ENCODE peak calls at places on chromosomes 1 and 21, in four cellular contexts. One of them, this sample, is unnamed.

GRCh38 chr1:150281221-150281757 is 1.1 kb upstream of the CIART start:
- DNase-seq in spleen: peak
- DNase-seq in ovary: peak
- DNase-seq in sigmoid colon: peak
- DNase-seq in this sample: peak

GRCh38 chr1:171727778-171728177 is 14.1 kb downstream of the VAMP4 start:
- DNase-seq in spleen: no peak
- DNase-seq in ovary: no peak
- DNase-seq in sigmoid colon: no peak
- DNase-seq in this sample: no peak

GRCh38 chr1:202576816-202577215 is 133.4 kb downstream of the SYT2 start:
- DNase-seq in spleen: no peak
- DNase-seq in ovary: no peak
- DNase-seq in sigmoid colon: no peak
- DNase-seq in this sample: no peak

GRCh38 chr1:214318356-214318755 is 37.4 kb downstream of the SMYD2 start:
- DNase-seq in spleen: no peak
- DNase-seq in ovary: no peak
- DNase-seq in sigmoid colon: no peak
- DNase-seq in this sample: no peak

GRCh38 chr1:196678510-196678884 is 26.7 kb downstream of the CFH start:
- DNase-seq in spleen: no peak
- DNase-seq in ovary: no peak
- DNase-seq in sigmoid colon: no peak
- DNase-seq in this sample: no peak

GRCh38 chr21:31294691-31295090 is 49.4 kb downstream of the TIAM1 start:
- DNase-seq in spleen: no peak
- DNase-seq in ovary: no peak
- DNase-seq in sigmoid colon: no peak
- DNase-seq in this sample: no peak

GRCh38 chr1:246043556-246043955 is 463.5 kb downstream of the SMYD3 start:
- DNase-seq in spleen: no peak
- DNase-seq in ovary: no peak
- DNase-seq in sigmoid colon: no peak
- DNase-seq in this sample: no peak

GRCh38 chr1:12087797-12088314 is 24.8 kb downstream of the TNFRSF8 start:
- DNase-seq in spleen: no peak
- DNase-seq in ovary: no peak
- DNase-seq in sigmoid colon: no peak
- DNase-seq in this sample: no peak

GRCh38 chr1:152048641-152048970 is 11.8 kb upstream of the S100A11 start:
- DNase-seq in spleen: no peak
- DNase-seq in ovary: no peak
- DNase-seq in sigmoid colon: no peak
- DNase-seq in this sample: no peak

GRCh38 chr1:103256490-103256889 is 148.2 kb upstream of the COL11A1 start:
- DNase-seq in spleen: no peak
- DNase-seq in ovary: no peak
- DNase-seq in sigmoid colon: no peak
- DNase-seq in this sample: no peak

GRCh38 chr1:92376345-92376744 is 77.5 kb downstream of the RPAP2 start:
- DNase-seq in spleen: no peak
- DNase-seq in ovary: no peak
- DNase-seq in sigmoid colon: no peak
- DNase-seq in this sample: no peak

GRCh38 chr1:159071970-159072582 is 4.5 kb downstream of the AIM2 start:
- DNase-seq in spleen: no peak
- DNase-seq in ovary: no peak
- DNase-seq in sigmoid colon: no peak
- DNase-seq in this sample: no peak

GRCh38 chr1:208181259-208181816 is 62.8 kb downstream of the PLXNA2 start:
- DNase-seq in spleen: no peak
- DNase-seq in ovary: no peak
- DNase-seq in sigmoid colon: no peak
- DNase-seq in this sample: no peak

GRCh38 chr1:4494558-4494957 is 159.9 kb upstream of the AJAP1 start:
- DNase-seq in spleen: no peak
- DNase-seq in ovary: no peak
- DNase-seq in sigmoid colon: peak
- DNase-seq in this sample: no peak

GRCh38 chr1:150558328-150558727 is 9.1 kb downstream of the ADAMTSL4 start:
- DNase-seq in spleen: peak
- DNase-seq in ovary: peak
- DNase-seq in sigmoid colon: no peak
- DNase-seq in this sample: no peak

GRCh38 chr1:53430779-53431178 is 28.4 kb upstream of the DMRTB1 start:
- DNase-seq in spleen: no peak
- DNase-seq in ovary: no peak
- DNase-seq in sigmoid colon: no peak
- DNase-seq in this sample: no peak

GRCh38 chr21:34074283-34075098 is 1.1 kb downstream of the MRPS6 start:
- DNase-seq in spleen: no peak
- DNase-seq in ovary: no peak
- DNase-seq in sigmoid colon: no peak
- DNase-seq in this sample: no peak

GRCh38 chr1:18540136-18540765 is 59.5 kb downstream of the KLHDC7A start:
- DNase-seq in spleen: no peak
- DNase-seq in ovary: no peak
- DNase-seq in sigmoid colon: no peak
- DNase-seq in this sample: no peak

GRCh38 chr1:96674909-96675308 is 46.7 kb upstream of the PTBP2 start:
- DNase-seq in spleen: no peak
- DNase-seq in ovary: no peak
- DNase-seq in sigmoid colon: no peak
- DNase-seq in this sample: no peak

GRCh38 chr21:41847066-41847804 is 31.9 kb downstream of the PRDM15 start:
- DNase-seq in spleen: peak
- DNase-seq in ovary: no peak
- DNase-seq in sigmoid colon: peak
- DNase-seq in this sample: no peak

GRCh38 chr1:49171941-49172593 is 395.4 kb upstream of the BEND5 start:
- DNase-seq in spleen: no peak
- DNase-seq in ovary: no peak
- DNase-seq in sigmoid colon: no peak
- DNase-seq in this sample: no peak

GRCh38 chr1:155254228-155254713 is 1.0 kb downstream of the ENTREP3 start:
- DNase-seq in spleen: no peak
- DNase-seq in ovary: peak
- DNase-seq in sigmoid colon: no peak
- DNase-seq in this sample: no peak

GRCh38 chr1:241531195-241532172 is 694 bp upstream of the KMO start:
- DNase-seq in spleen: no peak
- DNase-seq in ovary: no peak
- DNase-seq in sigmoid colon: no peak
- DNase-seq in this sample: no peak

GRCh38 chr1:164774819-164775654 is 216.1 kb downstream of the PBX1 start:
- DNase-seq in spleen: no peak
- DNase-seq in ovary: no peak
- DNase-seq in sigmoid colon: no peak
- DNase-seq in this sample: no peak

GRCh38 chr1:35173516-35174224 is 19.3 kb downstream of the SFPQ start:
- DNase-seq in spleen: no peak
- DNase-seq in ovary: no peak
- DNase-seq in sigmoid colon: no peak
- DNase-seq in this sample: no peak

GRCh38 chr1:202004711-202005110 is 5.7 kb upstream of the ELF3 start:
- DNase-seq in spleen: peak
- DNase-seq in ovary: no peak
- DNase-seq in sigmoid colon: no peak
- DNase-seq in this sample: no peak

GRCh38 chr1:5156416-5156815 is 502.0 kb downstream of the AJAP1 start:
- DNase-seq in spleen: no peak
- DNase-seq in ovary: no peak
- DNase-seq in sigmoid colon: no peak
- DNase-seq in this sample: no peak

GRCh38 chr1:181135462-181135781 is 46.9 kb downstream of the IER5 start:
- DNase-seq in spleen: no peak
- DNase-seq in ovary: no peak
- DNase-seq in sigmoid colon: no peak
- DNase-seq in this sample: no peak

GRCh38 chr1:35660581-35661473 is 19.5 kb upstream of the PSMB2 start:
- DNase-seq in spleen: no peak
- DNase-seq in ovary: peak
- DNase-seq in sigmoid colon: no peak
- DNase-seq in this sample: peak

GRCh38 chr1:40477680-40478057 is 579 bp downstream of the ZFP69 start:
- DNase-seq in spleen: peak
- DNase-seq in ovary: no peak
- DNase-seq in sigmoid colon: no peak
- DNase-seq in this sample: no peak

GRCh38 chr1:41498809-41499208 is 14.3 kb upstream of the EDN2 start:
- DNase-seq in spleen: no peak
- DNase-seq in ovary: peak
- DNase-seq in sigmoid colon: no peak
- DNase-seq in this sample: peak
- TF ChIP-seq POLR2A in spleen: no peak
- TF ChIP-seq POLR2A in ovary: no peak
- TF ChIP-seq POLR2A in sigmoid colon: no peak
- TF ChIP-seq POLR2A in this sample: no peak

DNA sequence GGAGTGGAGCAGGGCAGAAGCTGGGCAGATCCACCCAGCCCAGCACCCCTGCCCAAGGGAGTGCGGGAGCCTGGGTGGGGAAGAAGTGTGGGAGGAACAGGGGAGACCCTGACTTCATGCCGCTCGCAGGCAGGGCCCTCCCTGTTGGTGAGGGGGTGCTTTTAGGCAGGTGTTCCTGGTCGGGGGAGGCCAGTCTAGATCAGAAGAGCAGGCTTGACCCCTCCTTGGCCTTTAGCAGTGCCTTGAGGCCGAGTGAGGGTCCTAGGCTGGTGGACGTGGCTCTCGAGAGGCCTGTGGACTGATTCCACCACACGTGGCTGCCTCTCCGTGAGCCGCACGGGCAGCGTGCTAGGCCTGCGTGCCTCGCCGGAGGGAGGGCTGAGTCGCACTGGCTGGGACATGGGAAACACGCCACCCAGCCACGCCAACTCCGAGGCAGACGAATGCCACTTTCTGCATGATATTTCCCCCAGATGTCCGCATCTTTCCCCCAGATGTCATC is 19.4 kb upstream of the COL18A1 start:
- DNase-seq in spleen: peak
- DNase-seq in ovary: peak
- DNase-seq in sigmoid colon: peak
- DNase-seq in this sample: peak
- H3K4me3 ChIP-seq in spleen: no peak
- H3K4me3 ChIP-seq in ovary: no peak
- H3K4me3 ChIP-seq in sigmoid colon: no peak
- H3K4me3 ChIP-seq in this sample: no peak

DNA sequence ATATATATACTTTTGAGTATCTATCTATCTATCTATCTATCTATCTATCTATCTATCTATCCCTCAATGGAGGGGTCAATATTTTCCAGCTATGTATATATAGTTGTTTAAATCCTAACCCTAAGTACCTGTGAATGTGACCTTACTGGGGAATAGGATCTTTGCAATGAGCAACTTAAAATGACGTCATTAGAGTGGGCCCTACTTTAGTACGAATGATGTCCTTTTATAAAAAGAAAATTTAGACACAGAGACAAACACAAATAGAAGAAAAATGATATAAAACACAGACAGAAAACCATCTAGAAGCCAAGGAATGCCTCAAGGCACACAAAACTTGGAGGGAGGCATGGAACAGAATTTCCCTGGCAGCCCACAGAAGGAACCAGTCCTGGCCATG is 2283.7 kb downstream of the NCAM2 start:
- DNase-seq in spleen: no peak
- DNase-seq in ovary: no peak
- DNase-seq in sigmoid colon: no peak
- DNase-seq in this sample: no peak
- TF ChIP-seq POLR2A in spleen: no peak
- TF ChIP-seq POLR2A in ovary: no peak
- TF ChIP-seq POLR2A in sigmoid colon: no peak
- TF ChIP-seq POLR2A in this sample: no peak

GRCh38 chr1:207031632-207032258 is 811 bp downstream of the C1orf116 start:
- DNase-seq in spleen: no peak
- DNase-seq in ovary: no peak
- DNase-seq in sigmoid colon: no peak
- DNase-seq in this sample: peak
- H3K4me3 ChIP-seq in spleen: no peak
- H3K4me3 ChIP-seq in ovary: no peak
- H3K4me3 ChIP-seq in sigmoid colon: no peak
- H3K4me3 ChIP-seq in this sample: no peak

DNA sequence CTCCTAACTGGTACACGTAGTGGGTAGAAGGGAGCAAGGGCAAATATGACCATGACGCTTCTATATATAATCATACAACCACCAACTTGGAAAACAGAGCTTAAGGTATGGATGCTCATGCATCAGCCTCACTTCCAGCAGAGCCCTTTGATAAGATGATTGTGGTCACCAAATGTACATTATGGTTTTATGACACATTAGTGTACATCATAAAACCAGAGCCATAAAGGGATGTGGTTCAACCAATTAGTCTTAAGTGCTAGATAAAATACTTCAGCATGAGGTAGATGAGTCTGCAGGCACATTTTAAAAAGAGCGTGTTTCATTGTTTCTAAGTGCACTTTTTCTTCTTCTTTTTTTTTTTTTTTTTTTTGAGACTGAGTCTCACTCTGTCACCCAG is 43.7 kb downstream of the NIBAN1 start:
- DNase-seq in spleen: no peak
- DNase-seq in ovary: no peak
- DNase-seq in sigmoid colon: no peak
- DNase-seq in this sample: no peak
- TF ChIP-seq POLR2A in spleen: no peak
- TF ChIP-seq POLR2A in ovary: no peak
- TF ChIP-seq POLR2A in sigmoid colon: no peak
- TF ChIP-seq POLR2A in this sample: no peak

This sample was measured in lower leg skin.